ENCODE peak calls at places on chromosomes 5 and 9, in seven cellular contexts. One of them, this sample, is unnamed.

GRCh38 chr5:3034449-3034848 is 283.0 kb upstream of the IRX2 start:
- DNase-seq in G401: no peak
- DNase-seq in AG04449: no peak
- DNase-seq in stimulated activated CD4-positive, alpha-beta T cell treated with anti-CD3 and anti-CD28 coated beads, Interleukin-15, amount 100 ng/mL, for 1 hour: no peak
- DNase-seq in anterior cingulate cortex: no peak
- DNase-seq in SHP77 treated with DMSO at 0.1 percent for 48 hours: no peak
- DNase-seq in psoas muscle: no peak
- DNase-seq in this sample: peak; percentile 38

GRCh38 chr9:2634818-2635217 is 13.2 kb downstream of the VLDLR start:
- DNase-seq in SHP77 treated with DMSO at 0.1 percent for 48 hours: no peak
- DNase-seq in anterior cingulate cortex: no peak
- DNase-seq in G401: no peak
- DNase-seq in stimulated activated CD4-positive, alpha-beta T cell treated with anti-CD3 and anti-CD28 coated beads, Interleukin-15, amount 100 ng/mL, for 1 hour: no peak
- DNase-seq in psoas muscle: no peak
- DNase-seq in AG04449: no peak
- DNase-seq in this sample: no peak

GRCh38 chr5:109938453-109938852 is 248.7 kb downstream of the MAN2A1 start:
- DNase-seq in anterior cingulate cortex: no peak
- DNase-seq in AG04449: no peak
- DNase-seq in stimulated activated CD4-positive, alpha-beta T cell treated with anti-CD3 and anti-CD28 coated beads, Interleukin-15, amount 100 ng/mL, for 1 hour: no peak
- DNase-seq in psoas muscle: no peak
- DNase-seq in G401: no peak
- DNase-seq in SHP77 treated with DMSO at 0.1 percent for 48 hours: no peak
- DNase-seq in this sample: no peak

GRCh38 chr9:35937227-35937626 is 20.7 kb downstream of the OR2S2 start:
- DNase-seq in anterior cingulate cortex: no peak
- DNase-seq in stimulated activated CD4-positive, alpha-beta T cell treated with anti-CD3 and anti-CD28 coated beads, Interleukin-15, amount 100 ng/mL, for 1 hour: no peak
- DNase-seq in SHP77 treated with DMSO at 0.1 percent for 48 hours: no peak
- DNase-seq in AG04449: no peak
- DNase-seq in psoas muscle: no peak
- DNase-seq in G401: no peak
- DNase-seq in this sample: no peak

GRCh38 chr5:180210961-180211760 is 2.1 kb upstream of the RASGEF1C start:
- DNase-seq in SHP77 treated with DMSO at 0.1 percent for 48 hours: no peak
- DNase-seq in psoas muscle: no peak
- DNase-seq in stimulated activated CD4-positive, alpha-beta T cell treated with anti-CD3 and anti-CD28 coated beads, Interleukin-15, amount 100 ng/mL, for 1 hour: no peak
- DNase-seq in AG04449: no peak
- DNase-seq in anterior cingulate cortex: no peak
- DNase-seq in G401: no peak
- DNase-seq in this sample: no peak

GRCh38 chr5:79850316-79850822 is 140.7 kb downstream of the MTX3 start:
- DNase-seq in G401: no peak
- DNase-seq in stimulated activated CD4-positive, alpha-beta T cell treated with anti-CD3 and anti-CD28 coated beads, Interleukin-15, amount 100 ng/mL, for 1 hour: no peak
- DNase-seq in anterior cingulate cortex: no peak
- DNase-seq in AG04449: no peak
- DNase-seq in psoas muscle: peak; percentile 67
- DNase-seq in SHP77 treated with DMSO at 0.1 percent for 48 hours: no peak
- DNase-seq in this sample: peak; percentile 72

GRCh38 chr9:128685636-128686489 is 3.2 kb upstream of the SET start:
- DNase-seq in psoas muscle: no peak
- DNase-seq in G401: no peak
- DNase-seq in anterior cingulate cortex: no peak
- DNase-seq in AG04449: no peak
- DNase-seq in SHP77 treated with DMSO at 0.1 percent for 48 hours: no peak
- DNase-seq in stimulated activated CD4-positive, alpha-beta T cell treated with anti-CD3 and anti-CD28 coated beads, Interleukin-15, amount 100 ng/mL, for 1 hour: no peak
- DNase-seq in this sample: no peak

GRCh38 chr9:117377046-117377445 is 37.8 kb downstream of the ASTN2 start:
- DNase-seq in SHP77 treated with DMSO at 0.1 percent for 48 hours: no peak
- DNase-seq in AG04449: no peak
- DNase-seq in psoas muscle: no peak
- DNase-seq in stimulated activated CD4-positive, alpha-beta T cell treated with anti-CD3 and anti-CD28 coated beads, Interleukin-15, amount 100 ng/mL, for 1 hour: no peak
- DNase-seq in anterior cingulate cortex: no peak
- DNase-seq in G401: no peak
- DNase-seq in this sample: no peak

GRCh38 chr5:9533577-9534334 is 12.1 kb downstream of the SEMA5A start:
- DNase-seq in psoas muscle: no peak
- DNase-seq in AG04449: no peak
- DNase-seq in stimulated activated CD4-positive, alpha-beta T cell treated with anti-CD3 and anti-CD28 coated beads, Interleukin-15, amount 100 ng/mL, for 1 hour: no peak
- DNase-seq in G401: no peak
- DNase-seq in anterior cingulate cortex: no peak
- DNase-seq in SHP77 treated with DMSO at 0.1 percent for 48 hours: no peak
- DNase-seq in this sample: no peak

GRCh38 chr9:33136721-33137120 is 30.4 kb downstream of the B4GALT1 start:
- DNase-seq in AG04449: no peak
- DNase-seq in psoas muscle: no peak
- DNase-seq in stimulated activated CD4-positive, alpha-beta T cell treated with anti-CD3 and anti-CD28 coated beads, Interleukin-15, amount 100 ng/mL, for 1 hour: no peak
- DNase-seq in anterior cingulate cortex: no peak
- DNase-seq in G401: no peak
- DNase-seq in SHP77 treated with DMSO at 0.1 percent for 48 hours: no peak
- DNase-seq in this sample: no peak

GRCh38 chr9:5336683-5337082 is 3.0 kb downstream of the RLN1 start:
- DNase-seq in psoas muscle: no peak
- DNase-seq in anterior cingulate cortex: no peak
- DNase-seq in stimulated activated CD4-positive, alpha-beta T cell treated with anti-CD3 and anti-CD28 coated beads, Interleukin-15, amount 100 ng/mL, for 1 hour: no peak
- DNase-seq in SHP77 treated with DMSO at 0.1 percent for 48 hours: no peak
- DNase-seq in G401: no peak
- DNase-seq in AG04449: no peak
- DNase-seq in this sample: no peak

GRCh38 chr9:127728808-127729207 is 6.3 kb downstream of the TOR2A start:
- DNase-seq in SHP77 treated with DMSO at 0.1 percent for 48 hours: no peak
- DNase-seq in anterior cingulate cortex: no peak
- DNase-seq in G401: no peak
- DNase-seq in psoas muscle: no peak
- DNase-seq in stimulated activated CD4-positive, alpha-beta T cell treated with anti-CD3 and anti-CD28 coated beads, Interleukin-15, amount 100 ng/mL, for 1 hour: no peak
- DNase-seq in AG04449: no peak
- DNase-seq in this sample: no peak

GRCh38 chr9:98240475-98240874 is 15.0 kb downstream of the TBC1D2 start:
- DNase-seq in G401: no peak
- DNase-seq in anterior cingulate cortex: no peak
- DNase-seq in SHP77 treated with DMSO at 0.1 percent for 48 hours: no peak
- DNase-seq in psoas muscle: no peak
- DNase-seq in stimulated activated CD4-positive, alpha-beta T cell treated with anti-CD3 and anti-CD28 coated beads, Interleukin-15, amount 100 ng/mL, for 1 hour: no peak
- DNase-seq in AG04449: no peak
- DNase-seq in this sample: no peak

GRCh38 chr5:163642904-163643303 is 137.5 kb downstream of the MAT2B start:
- DNase-seq in AG04449: no peak
- DNase-seq in SHP77 treated with DMSO at 0.1 percent for 48 hours: no peak
- DNase-seq in G401: no peak
- DNase-seq in stimulated activated CD4-positive, alpha-beta T cell treated with anti-CD3 and anti-CD28 coated beads, Interleukin-15, amount 100 ng/mL, for 1 hour: no peak
- DNase-seq in anterior cingulate cortex: no peak
- DNase-seq in psoas muscle: no peak
- DNase-seq in this sample: no peak

GRCh38 chr5:169300468-169301385 is at the start of gene SLIT3:
- DNase-seq in anterior cingulate cortex: no peak
- DNase-seq in AG04449: peak; percentile 42
- DNase-seq in psoas muscle: peak; percentile 65
- DNase-seq in stimulated activated CD4-positive, alpha-beta T cell treated with anti-CD3 and anti-CD28 coated beads, Interleukin-15, amount 100 ng/mL, for 1 hour: no peak
- DNase-seq in G401: peak; percentile 75
- DNase-seq in SHP77 treated with DMSO at 0.1 percent for 48 hours: no peak
- DNase-seq in this sample: peak; percentile 89

GRCh38 chr9:116218399-116218798 is 64.8 kb downstream of the PAPPA start:
- DNase-seq in stimulated activated CD4-positive, alpha-beta T cell treated with anti-CD3 and anti-CD28 coated beads, Interleukin-15, amount 100 ng/mL, for 1 hour: no peak
- DNase-seq in SHP77 treated with DMSO at 0.1 percent for 48 hours: no peak
- DNase-seq in psoas muscle: no peak
- DNase-seq in anterior cingulate cortex: no peak
- DNase-seq in AG04449: no peak
- DNase-seq in G401: no peak
- DNase-seq in this sample: no peak

GRCh38 chr9:127679506-127679905 is 27.3 kb upstream of the CFAP157 start:
- DNase-seq in anterior cingulate cortex: no peak
- DNase-seq in AG04449: no peak
- DNase-seq in psoas muscle: no peak
- DNase-seq in SHP77 treated with DMSO at 0.1 percent for 48 hours: no peak
- DNase-seq in stimulated activated CD4-positive, alpha-beta T cell treated with anti-CD3 and anti-CD28 coated beads, Interleukin-15, amount 100 ng/mL, for 1 hour: no peak
- DNase-seq in G401: no peak
- DNase-seq in this sample: no peak

GRCh38 chr9:9754186-9754585 is 858.6 kb downstream of the PTPRD start:
- DNase-seq in anterior cingulate cortex: no peak
- DNase-seq in stimulated activated CD4-positive, alpha-beta T cell treated with anti-CD3 and anti-CD28 coated beads, Interleukin-15, amount 100 ng/mL, for 1 hour: no peak
- DNase-seq in SHP77 treated with DMSO at 0.1 percent for 48 hours: no peak
- DNase-seq in AG04449: no peak
- DNase-seq in G401: peak; percentile 4
- DNase-seq in psoas muscle: no peak
- DNase-seq in this sample: no peak

GRCh38 chr5:33319841-33320240 is 120.9 kb upstream of the TARS1 start:
- DNase-seq in AG04449: no peak
- DNase-seq in psoas muscle: no peak
- DNase-seq in anterior cingulate cortex: no peak
- DNase-seq in G401: no peak
- DNase-seq in stimulated activated CD4-positive, alpha-beta T cell treated with anti-CD3 and anti-CD28 coated beads, Interleukin-15, amount 100 ng/mL, for 1 hour: no peak
- DNase-seq in SHP77 treated with DMSO at 0.1 percent for 48 hours: no peak
- DNase-seq in this sample: no peak

GRCh38 chr5:132491368-132492364 is 1.1 kb upstream of the IRF1 start:
- DNase-seq in stimulated activated CD4-positive, alpha-beta T cell treated with anti-CD3 and anti-CD28 coated beads, Interleukin-15, amount 100 ng/mL, for 1 hour: no peak
- DNase-seq in anterior cingulate cortex: no peak
- DNase-seq in AG04449: no peak
- DNase-seq in G401: no peak
- DNase-seq in SHP77 treated with DMSO at 0.1 percent for 48 hours: no peak
- DNase-seq in psoas muscle: no peak
- DNase-seq in this sample: peak; percentile 79

GRCh38 chr5:142053434-142054253 is 40.8 kb upstream of the GNPDA1 start:
- DNase-seq in AG04449: peak; percentile 44
- DNase-seq in anterior cingulate cortex: no peak
- DNase-seq in stimulated activated CD4-positive, alpha-beta T cell treated with anti-CD3 and anti-CD28 coated beads, Interleukin-15, amount 100 ng/mL, for 1 hour: no peak
- DNase-seq in SHP77 treated with DMSO at 0.1 percent for 48 hours: no peak
- DNase-seq in G401: peak; percentile 92
- DNase-seq in psoas muscle: no peak
- DNase-seq in this sample: no peak

GRCh38 chr5:54959673-54960418 is 25.5 kb downstream of the ESM1 start:
- DNase-seq in G401: no peak
- DNase-seq in AG04449: no peak
- DNase-seq in psoas muscle: no peak
- DNase-seq in anterior cingulate cortex: no peak
- DNase-seq in SHP77 treated with DMSO at 0.1 percent for 48 hours: no peak
- DNase-seq in stimulated activated CD4-positive, alpha-beta T cell treated with anti-CD3 and anti-CD28 coated beads, Interleukin-15, amount 100 ng/mL, for 1 hour: no peak
- DNase-seq in this sample: no peak

GRCh38 chr5:159094745-159095144 is 5.0 kb downstream of the EBF1 start:
- DNase-seq in anterior cingulate cortex: no peak
- DNase-seq in SHP77 treated with DMSO at 0.1 percent for 48 hours: no peak
- DNase-seq in G401: peak; percentile 88
- DNase-seq in stimulated activated CD4-positive, alpha-beta T cell treated with anti-CD3 and anti-CD28 coated beads, Interleukin-15, amount 100 ng/mL, for 1 hour: no peak
- DNase-seq in AG04449: peak; percentile 42
- DNase-seq in psoas muscle: peak; percentile 81
- DNase-seq in this sample: peak; percentile 88

GRCh38 chr5:147857302-147858129 is 21.0 kb upstream of the SCGB3A2 start:
- DNase-seq in psoas muscle: no peak
- DNase-seq in stimulated activated CD4-positive, alpha-beta T cell treated with anti-CD3 and anti-CD28 coated beads, Interleukin-15, amount 100 ng/mL, for 1 hour: no peak
- DNase-seq in anterior cingulate cortex: no peak
- DNase-seq in G401: peak; percentile 74
- DNase-seq in AG04449: peak; percentile 7
- DNase-seq in SHP77 treated with DMSO at 0.1 percent for 48 hours: no peak
- DNase-seq in this sample: no peak

GRCh38 chr5:107216587-107216986 is 454.1 kb downstream of the EFNA5 start:
- DNase-seq in psoas muscle: no peak
- DNase-seq in anterior cingulate cortex: no peak
- DNase-seq in stimulated activated CD4-positive, alpha-beta T cell treated with anti-CD3 and anti-CD28 coated beads, Interleukin-15, amount 100 ng/mL, for 1 hour: no peak
- DNase-seq in G401: no peak
- DNase-seq in AG04449: no peak
- DNase-seq in SHP77 treated with DMSO at 0.1 percent for 48 hours: no peak
- DNase-seq in this sample: no peak

GRCh38 chr5:14342306-14342705 is 199.2 kb downstream of the TRIO start:
- DNase-seq in psoas muscle: no peak
- DNase-seq in anterior cingulate cortex: no peak
- DNase-seq in stimulated activated CD4-positive, alpha-beta T cell treated with anti-CD3 and anti-CD28 coated beads, Interleukin-15, amount 100 ng/mL, for 1 hour: no peak
- DNase-seq in G401: no peak
- DNase-seq in AG04449: no peak
- DNase-seq in SHP77 treated with DMSO at 0.1 percent for 48 hours: no peak
- DNase-seq in this sample: no peak